ENCODE peak calls at places on chromosomes 12 and 14, in ten cellular contexts. N is SW 1271; H is effector CD4-positive, alpha-beta T cell; U is HL-60; W is RPMI8226; Q is naive thymus-derived CD4-positive, alpha-beta T cell; X is A549; G is GF-D8; T is kidney tubule cell; P is uterus. F is an unnamed sample.

GRCh38 chr14:103966631-103967030 is 24.3 kb upstream of the RD3L start:
- DNase-seq in P (no peak), H (no peak), N (no peak), W (no peak), U (no peak), T (no peak), G (no peak), Q (no peak), X (no peak), F (no peak)

GRCh38 chr12:114662512-114663177 is 21.3 kb downstream of the TBX3 start:
- DNase-seq in X (peak; percentile 76), T (peak; percentile 94), G (no peak), N (peak; percentile 57), H (peak; percentile 47), Q (peak; percentile 33), W (peak; percentile 65), P (peak; percentile 92), U (no peak), F (peak; percentile 24)

GRCh38 chr14:63857467-63858030 is 4.7 kb downstream of the SYNE2 start:
- DNase-seq in G (no peak), W (no peak), Q (no peak), P (no peak), T (peak; percentile 48), N (no peak), U (no peak), X (no peak), H (peak; percentile 21), F (no peak)

GRCh38 chr14:24817638-24818053 is 183.7 kb upstream of the GZMB start:
- DNase-seq in X (no peak), H (no peak), T (peak; percentile 7), P (no peak), G (no peak), U (no peak), Q (no peak), W (no peak), N (peak; percentile 9), F (no peak)

GRCh38 chr12:12685305-12685704 is 10.7 kb downstream of the GPR19 start:
- DNase-seq in X (no peak), G (no peak), U (no peak), W (no peak), P (no peak), Q (no peak), N (no peak), H (no peak), T (no peak), F (no peak)

GRCh38 chr12:3061858-3062215 is 15.3 kb upstream of the TSPAN9 start:
- DNase-seq in W (no peak), N (no peak), P (no peak), G (no peak), U (no peak), T (no peak), H (no peak), X (no peak), Q (no peak), F (no peak)

GRCh38 chr14:52703225-52703624 is 3.8 kb upstream of the PSMC6 start:
- DNase-seq in U (peak; percentile 77), X (no peak), G (no peak), P (no peak), W (no peak), T (peak; percentile 82), H (no peak), Q (no peak), N (peak; percentile 12), F (no peak)

GRCh38 chr12:75783093-75783877 is 248.3 kb downstream of the PHLDA1 start:
- DNase-seq in Q (no peak), U (no peak), T (no peak), H (no peak), W (peak; percentile 84), N (no peak), X (no peak), G (no peak), P (no peak), F (no peak)

GRCh38 chr14:30580616-30581282 is 21.8 kb downstream of the G2E3 start:
- DNase-seq in T (no peak), X (no peak), G (no peak), W (no peak), Q (no peak), N (no peak), H (no peak), P (no peak), U (no peak), F (no peak)

GRCh38 chr12:82019533-82019932 is 260.4 kb upstream of the PPFIA2 start:
- DNase-seq in P (no peak), X (no peak), U (no peak), T (peak; percentile 13), Q (no peak), G (no peak), W (peak; percentile 24), H (no peak), N (no peak), F (no peak)

F was measured in activated T-helper 2 cell treated with anti-CD3 and anti-CD28 coated beads, Interferon-gamma antibody, Interleukin-2, Interleukin-4, amounts not matched to agents 10 μg/mL and 5 μg/mL and 100 μg/mL, durations not matched to agents 14 hours and 24 hours and 36 hours.